ENCODE peak calls at places on chromosomes 6 and 20, in ten cellular contexts. I, J, L, X, T, S, O, Z, E and R are unnamed samples.

GRCh38 chr20:33914871-33915270 is 78.8 kb upstream of the RALY start:
- DNase-seq in L (peak), X (peak), E (no peak), I (peak), T (peak), S (peak), O (no peak), Z (no peak), J (no peak), R (no peak)

GRCh38 chr6:169864148-169865030 is 113.0 kb downstream of the ERMARD start:
- DNase-seq in I (no peak), X (no peak), Z (peak), T (no peak), E (no peak), L (no peak), S (peak), O (no peak), J (no peak), R (no peak)

GRCh38 chr6:118935331-118935668 is 341 bp upstream of the MCM9 start:
- DNase-seq in T (no peak), J (no peak), I (no peak), S (no peak), L (no peak), O (no peak), E (no peak), Z (no peak), X (no peak), R (no peak)

GRCh38 chr6:71250050-71250689 is 38.4 kb upstream of the OGFRL1 start:
- DNase-seq in S (no peak), X (no peak), Z (no peak), J (no peak), T (peak), L (peak), O (no peak), I (no peak), E (peak), R (no peak)

GRCh38 chr6:16766043-16766521 is 4.8 kb upstream of the ATXN1 start:
- DNase-seq in E (peak), I (no peak), X (no peak), J (no peak), S (no peak), L (peak), Z (no peak), T (peak), O (no peak), R (no peak)

GRCh38 chr20:63882257-63883208 is 12.4 kb upstream of the DNAJC5 start:
- DNase-seq in Z (no peak), O (no peak), L (no peak), J (no peak), E (no peak), T (no peak), I (no peak), X (no peak), S (no peak), R (no peak)

GRCh38 chr6:4879724-4880372 is 103.6 kb downstream of the CDYL start:
- DNase-seq in O (no peak), J (no peak), Z (no peak), S (no peak), I (no peak), E (no peak), T (no peak), X (no peak), L (no peak), R (no peak)

GRCh38 chr6:137365648-137366047 is 128.5 kb downstream of the OLIG3 start:
- DNase-seq in E (no peak), I (no peak), T (no peak), J (no peak), Z (no peak), S (no peak), X (no peak), L (no peak), O (no peak), R (no peak)

GRCh38 chr20:40493551-40493950 is 195.5 kb downstream of the MAFB start:
- DNase-seq in X (no peak), T (peak), Z (no peak), J (no peak), S (no peak), I (no peak), O (no peak), L (no peak), E (no peak), R (no peak)

GRCh38 chr6:44498436-44498835 is 110.9 kb downstream of the CDC5L start:
- DNase-seq in Z (no peak), L (no peak), J (no peak), X (no peak), I (no peak), E (no peak), O (no peak), T (no peak), S (no peak), R (no peak)

GRCh38 chr20:59743767-59744485 is 139.6 kb downstream of the PHACTR3 start:
- DNase-seq in S (peak), Z (no peak), X (no peak), T (no peak), E (no peak), O (no peak), J (no peak), I (no peak), L (no peak), R (no peak)

GRCh38 chr6:99559056-99559455 is 9.4 kb downstream of the CCNC start:
- DNase-seq in L (no peak), S (no peak), O (no peak), X (no peak), I (no peak), T (no peak), J (no peak), Z (no peak), E (no peak), R (no peak)

GRCh38 chr6:101429291-101429690 is 35.8 kb downstream of the GRIK2 start:
- DNase-seq in S (no peak), O (no peak), T (peak), Z (no peak), J (no peak), E (no peak), I (no peak), L (peak), X (no peak), R (no peak)

GRCh38 chr6:155117266-155117665 is 122.2 kb downstream of the TIAM2 start:
- DNase-seq in E (no peak), I (no peak), Z (no peak), L (peak), S (no peak), X (no peak), T (peak), J (no peak), O (no peak), R (no peak)

GRCh38 chr6:47772993-47773392 is 8.8 kb upstream of the OPN5 start:
- DNase-seq in O (no peak), T (no peak), Z (no peak), E (no peak), X (no peak), S (no peak), I (no peak), L (no peak), J (no peak), R (no peak)

GRCh38 chr6:146103416-146104072 is 74.7 kb downstream of the GRM1 start:
- DNase-seq in O (no peak), T (no peak), S (no peak), E (no peak), I (no peak), X (no peak), L (no peak), J (no peak), Z (no peak), R (no peak)

GRCh38 chr6:38337819-38338465 is 301.8 kb downstream of the BTBD9 start:
- DNase-seq in S (no peak), L (peak), O (no peak), I (no peak), E (peak), Z (no peak), T (peak), X (no peak), J (no peak), R (no peak)

GRCh38 chr6:8177721-8178120 is 75.4 kb upstream of the EEF1E1 start:
- DNase-seq in J (no peak), L (peak), E (no peak), S (no peak), O (no peak), Z (no peak), I (no peak), X (no peak), T (peak), R (no peak)

GRCh38 chr6:3151705-3152104 is 5.6 kb downstream of the TUBB2A start:
- DNase-seq in L (no peak), T (no peak), I (no peak), X (no peak), E (no peak), O (no peak), Z (no peak), S (no peak), J (no peak), R (no peak)

GRCh38 chr6:146753306-146753705 is 154.5 kb downstream of the ADGB start:
- DNase-seq in Z (no peak), J (no peak), T (no peak), I (no peak), O (no peak), E (no peak), S (no peak), L (no peak), X (no peak), R (no peak)

GRCh38 chr6:169803816-169804340 is 52.5 kb downstream of the ERMARD start:
- DNase-seq in I (no peak), S (no peak), X (no peak), O (no peak), L (no peak), T (no peak), E (no peak), J (no peak), Z (peak), R (no peak)

GRCh38 chr6:21791596-21791995 is 198.0 kb downstream of the SOX4 start:
- DNase-seq in J (no peak), Z (no peak), O (no peak), S (no peak), T (peak), X (no peak), I (no peak), L (peak), E (no peak), R (no peak)

GRCh38 chr6:90610671-90611542 is 24.0 kb upstream of the MAP3K7 start:
- DNase-seq in E (no peak), L (peak), O (no peak), I (peak), Z (peak), T (peak), S (peak), X (peak), J (peak), R (no peak)

GRCh38 chr20:14288341-14289330 is 48.8 kb downstream of the FLRT3 start:
- DNase-seq in I (no peak), Z (no peak), L (peak), T (peak), E (no peak), O (no peak), J (no peak), X (no peak), S (no peak), R (no peak)

GRCh38 chr6:77178821-77179220 is 284.5 kb downstream of the HTR1B start:
- DNase-seq in S (no peak), Z (no peak), L (peak), I (no peak), O (no peak), T (peak), E (no peak), X (no peak), J (no peak), R (no peak)

GRCh38 chr6:44278774-44279697 is 8.8 kb downstream of the TMEM151B start:
- DNase-seq in I (no peak), Z (no peak), T (no peak), O (no peak), E (no peak), X (no peak), S (no peak), J (no peak), L (no peak), R (no peak)

GRCh38 chr6:113969888-113970807 is 800 bp downstream of the HDAC2 start:
- DNase-seq in X (no peak), O (no peak), Z (peak), E (no peak), L (peak), I (peak), S (peak), J (peak), T (peak), R (peak)

GRCh38 chr6:98847392-98847766 is 13.0 kb downstream of the POU3F2 start:
- DNase-seq in T (no peak), I (no peak), S (no peak), X (no peak), E (no peak), Z (no peak), L (no peak), O (no peak), J (no peak), R (no peak)

GRCh38 chr6:121437861-121438651 is 2.6 kb downstream of the GJA1 start:
- DNase-seq in L (peak), S (no peak), Z (no peak), E (no peak), O (no peak), J (no peak), X (no peak), I (no peak), T (peak), R (no peak)

GRCh38 chr6:10553869-10554268 is 32.7 kb downstream of the GCNT2 start:
- DNase-seq in J (no peak), S (no peak), E (no peak), T (no peak), L (no peak), X (no peak), Z (no peak), O (no peak), I (no peak), R (no peak)

GRCh38 chr6:47335456-47335855 is 25.8 kb upstream of the TNFRSF21 start:
- DNase-seq in O (no peak), T (no peak), S (no peak), L (no peak), J (no peak), Z (no peak), I (no peak), E (no peak), X (no peak), R (no peak)